ENCODE peak calls at places on chromosome 14, in ten cellular contexts. R, U, F, Z, T, K, B, V, C and S are unnamed samples.

GRCh38 chr14:37325332-37325731 is 127.6 kb downstream of the MIPOL1 start:
- DNase-seq in F (no peak), B (no peak), T (no peak), R (no peak), K (no peak), C (no peak), Z (no peak), U (no peak), V (no peak), S (no peak)

GRCh38 chr14:103456167-103456835 is 66.3 kb downstream of the CKB start:
- DNase-seq in R (no peak), C (no peak), V (no peak), T (no peak), F (peak; percentile 51), B (no peak), U (no peak), K (no peak), Z (no peak), S (no peak)

GRCh38 chr14:52987514-52987913 is 36.7 kb upstream of the FERMT2 start:
- DNase-seq in B (no peak), Z (no peak), V (no peak), K (no peak), U (no peak), C (no peak), R (no peak), T (no peak), F (peak; percentile 71), S (peak; percentile 27)

GRCh38 chr14:88895116-88895515 is 70.7 kb downstream of the TTC8 start:
- DNase-seq in F (no peak), Z (no peak), B (no peak), T (no peak), K (no peak), V (no peak), U (peak; percentile 39), C (no peak), R (no peak), S (no peak)

GRCh38 chr14:86575141-86575540 is 1045.2 kb downstream of the FLRT2 start:
- DNase-seq in K (no peak), F (no peak), T (no peak), V (peak; percentile 93), Z (no peak), C (no peak), B (no peak), R (no peak), U (no peak), S (peak; percentile 13)

GRCh38 chr14:79091381-79091963 is 921.3 kb downstream of the NRXN3 start:
- DNase-seq in B (no peak), T (no peak), V (no peak), C (no peak), U (no peak), K (no peak), R (no peak), F (no peak), Z (no peak), S (no peak)

GRCh38 chr14:76778546-76779215 is 17.4 kb downstream of the VASH1 start:
- DNase-seq in R (no peak), T (no peak), V (no peak), K (no peak), C (no peak), U (no peak), Z (no peak), B (no peak), F (no peak), S (no peak)

GRCh38 chr14:94622653-94623421 is 10.6 kb downstream of the SERPINA3 start:
- DNase-seq in V (no peak), F (no peak), K (no peak), Z (no peak), R (no peak), C (no peak), B (no peak), U (no peak), T (no peak), S (no peak)

GRCh38 chr14:90815817-90816662 is at the start of gene TTC7B:
- DNase-seq in U (no peak), T (peak; percentile 42), F (peak; percentile 47), Z (no peak), K (peak; percentile 84), R (no peak), C (peak; percentile 13), B (peak; percentile 84), V (no peak), S (peak; percentile 99)

GRCh38 chr14:53247596-53248370 is 94.7 kb upstream of the DDHD1 start:
- DNase-seq in Z (no peak), U (no peak), V (no peak), T (no peak), C (no peak), F (no peak), B (no peak), K (peak; percentile 64), R (no peak), S (no peak)

GRCh38 chr14:72745991-72746980 is 147.6 kb downstream of the DPF3 start:
- DNase-seq in V (no peak), B (no peak), C (no peak), Z (no peak), K (no peak), R (no peak), T (no peak), F (peak; percentile 19), U (no peak), S (no peak)

GRCh38 chr14:64731141-64731581 is 26.9 kb downstream of the PLEKHG3 start:
- DNase-seq in B (no peak), C (no peak), F (no peak), Z (no peak), K (peak; percentile 42), T (no peak), V (no peak), U (no peak), R (no peak), S (no peak)

GRCh38 chr14:79513446-79513845 is 697.9 kb downstream of the DIO2 start:
- DNase-seq in V (no peak), T (no peak), C (no peak), K (no peak), U (no peak), R (no peak), F (no peak), Z (no peak), B (no peak), S (no peak)

GRCh38 chr14:83638725-83639124 is 1891.2 kb upstream of the FLRT2 start:
- DNase-seq in C (no peak), V (no peak), U (no peak), K (no peak), F (no peak), B (no peak), R (no peak), Z (no peak), T (no peak), S (no peak)

GRCh38 chr14:100372357-100373048 is 49.4 kb downstream of the SLC25A47 start:
- DNase-seq in T (no peak), V (no peak), U (no peak), F (peak; percentile 13), B (no peak), Z (no peak), C (no peak), R (no peak), K (no peak), S (no peak)

GRCh38 chr14:65604946-65605345 is 192.4 kb downstream of the FUT8 start:
- DNase-seq in B (no peak), U (no peak), C (no peak), R (no peak), Z (no peak), T (no peak), F (peak; percentile 16), V (no peak), K (no peak), S (no peak)

GRCh38 chr14:44490966-44491365 is 16.1 kb downstream of the FSCB start:
- DNase-seq in B (no peak), F (no peak), C (no peak), U (no peak), Z (no peak), V (no peak), T (no peak), K (no peak), R (no peak), S (no peak)

GRCh38 chr14:29240046-29240445 is 473.5 kb downstream of the FOXG1 start:
- DNase-seq in K (no peak), R (no peak), C (no peak), V (no peak), F (no peak), U (no peak), B (no peak), Z (no peak), T (no peak), S (no peak)

GRCh38 chr14:92531151-92531873 is 17.7 kb downstream of the RIN3 start:
- DNase-seq in V (no peak), Z (no peak), F (no peak), U (no peak), T (peak; percentile 26), K (no peak), C (no peak), B (no peak), R (peak; percentile 45), S (no peak)

GRCh38 chr14:78131616-78132015 is 38.6 kb upstream of the NRXN3 start:
- DNase-seq in V (no peak), F (no peak), U (no peak), K (no peak), R (no peak), C (no peak), B (no peak), T (no peak), Z (no peak), S (no peak)

GRCh38 chr14:77965919-77966435 is 166.1 kb downstream of the ADCK1 start:
- DNase-seq in B (peak; percentile 43), R (no peak), K (peak; percentile 76), V (no peak), U (no peak), F (peak; percentile 58), Z (no peak), C (peak; percentile 61), T (no peak), S (peak; percentile 80)

GRCh38 chr14:91372680-91373495 is 44.7 kb downstream of the CCDC88C start:
- DNase-seq in B (no peak), T (no peak), Z (no peak), R (no peak), C (no peak), U (no peak), F (peak; percentile 85), V (no peak), K (no peak), S (peak; percentile 70)

GRCh38 chr14:65566820-65567522 is 154.4 kb downstream of the FUT8 start:
- DNase-seq in R (no peak), Z (no peak), C (no peak), F (no peak), K (no peak), T (no peak), B (no peak), U (no peak), V (no peak), S (no peak)

GRCh38 chr14:31926652-31927347 is 150.3 kb upstream of the ARHGAP5 start:
- DNase-seq in Z (peak; percentile 47), C (no peak), V (no peak), R (no peak), K (no peak), B (no peak), T (no peak), U (no peak), F (no peak), S (no peak)

GRCh38 chr14:101476931-101477553 is 84.3 kb upstream of the DIO3 start:
- DNase-seq in F (no peak), Z (no peak), C (no peak), K (peak; percentile 72), R (no peak), T (no peak), V (peak; percentile 40), B (no peak), U (no peak), S (no peak)

GRCh38 chr14:52082903-52083302 is 14.0 kb upstream of the NID2 start:
- DNase-seq in R (no peak), K (no peak), B (no peak), V (no peak), F (no peak), T (no peak), C (no peak), Z (no peak), U (no peak), S (no peak)

GRCh38 chr14:73776194-73776537 is 62.0 kb upstream of the PNMA1 start:
- DNase-seq in R (no peak), U (no peak), B (no peak), Z (no peak), T (no peak), C (no peak), K (no peak), F (no peak), V (no peak), S (no peak)

GRCh38 chr14:31207287-31207745 is 277 bp downstream of the HECTD1 start:
- DNase-seq in T (no peak), C (peak; percentile 79), K (no peak), V (no peak), U (peak; percentile 57), F (no peak), Z (no peak), B (no peak), R (no peak), S (no peak)